ENCODE peak calls at places on chromosomes 3 and 15, in seven cellular contexts. One of them, this sample, is unnamed.
A peak's percentile ranks its signal among the peaks of the same experiment; 100 is the strongest.

GRCh38 chr3:113844622-113845222 is 6.1 kb downstream of the GRAMD1C start:
- ATAC-seq in upper lobe of left lung: peak; percentile 63
- ATAC-seq in HCT116: peak; percentile 72
- ATAC-seq in right cardiac atrium: no peak
- ATAC-seq in aorta: no peak
- ATAC-seq in left lung: peak; percentile 91
- ATAC-seq in pancreas: peak; percentile 91
- ATAC-seq in this sample: no peak

GRCh38 chr15:35289029-35289617 is 204.0 kb upstream of the NANOGP8 start:
- ATAC-seq in upper lobe of left lung: no peak
- ATAC-seq in HCT116: peak; percentile 52
- ATAC-seq in right cardiac atrium: peak; percentile 57
- ATAC-seq in aorta: peak; percentile 65
- ATAC-seq in left lung: peak; percentile 77
- ATAC-seq in pancreas: peak; percentile 89
- ATAC-seq in this sample: no peak

GRCh38 chr15:31360843-31361763 is 34.5 kb downstream of the KLF13 start:
- ATAC-seq in upper lobe of left lung: no peak
- ATAC-seq in HCT116: no peak
- ATAC-seq in right cardiac atrium: no peak
- ATAC-seq in aorta: no peak
- ATAC-seq in left lung: peak; percentile 38
- ATAC-seq in pancreas: peak; percentile 69
- ATAC-seq in this sample: no peak

GRCh38 chr15:89822030-89822429 is 7.4 kb upstream of the ANPEP start:
- ATAC-seq in upper lobe of left lung: no peak
- ATAC-seq in HCT116: peak; percentile 13
- ATAC-seq in right cardiac atrium: no peak
- ATAC-seq in aorta: no peak
- ATAC-seq in left lung: peak; percentile 15
- ATAC-seq in pancreas: no peak
- ATAC-seq in this sample: no peak

GRCh38 chr3:155031191-155031590 is 48.9 kb upstream of the MME start:
- ATAC-seq in upper lobe of left lung: no peak
- ATAC-seq in HCT116: no peak
- ATAC-seq in right cardiac atrium: no peak
- ATAC-seq in aorta: no peak
- ATAC-seq in left lung: no peak
- ATAC-seq in pancreas: no peak
- ATAC-seq in this sample: no peak

GRCh38 chr3:71987089-71987735 is 202.3 kb upstream of the PROK2 start:
- ATAC-seq in upper lobe of left lung: no peak
- ATAC-seq in HCT116: peak; percentile 74
- ATAC-seq in right cardiac atrium: no peak
- ATAC-seq in aorta: no peak
- ATAC-seq in left lung: peak; percentile 35
- ATAC-seq in pancreas: no peak
- ATAC-seq in this sample: no peak

GRCh38 chr3:159913712-159914414 is 74.8 kb upstream of the IL12A start:
- ATAC-seq in upper lobe of left lung: no peak
- ATAC-seq in HCT116: no peak
- ATAC-seq in right cardiac atrium: no peak
- ATAC-seq in aorta: no peak
- ATAC-seq in left lung: no peak
- ATAC-seq in pancreas: no peak
- ATAC-seq in this sample: no peak

GRCh38 chr3:11910971-11911531 is 64.4 kb upstream of the TAMM41 start:
- ATAC-seq in upper lobe of left lung: no peak
- ATAC-seq in HCT116: peak; percentile 36
- ATAC-seq in right cardiac atrium: peak; percentile 44
- ATAC-seq in aorta: no peak
- ATAC-seq in left lung: no peak
- ATAC-seq in pancreas: peak; percentile 14
- ATAC-seq in this sample: no peak

GRCh38 chr15:62079594-62079993 is 12.8 kb downstream of the C2CD4A start:
- ATAC-seq in upper lobe of left lung: no peak
- ATAC-seq in HCT116: no peak
- ATAC-seq in right cardiac atrium: no peak
- ATAC-seq in aorta: no peak
- ATAC-seq in left lung: no peak
- ATAC-seq in pancreas: no peak
- ATAC-seq in this sample: no peak

GRCh38 chr3:147384210-147385058 is 21.9 kb downstream of the ZIC4 start:
- ATAC-seq in upper lobe of left lung: peak; percentile 22
- ATAC-seq in HCT116: no peak
- ATAC-seq in right cardiac atrium: no peak
- ATAC-seq in aorta: no peak
- ATAC-seq in left lung: no peak
- ATAC-seq in pancreas: no peak
- ATAC-seq in this sample: no peak

GRCh38 chr3:147380996-147381376 is 25.4 kb downstream of the ZIC4 start:
- ATAC-seq in upper lobe of left lung: no peak
- ATAC-seq in HCT116: no peak
- ATAC-seq in right cardiac atrium: no peak
- ATAC-seq in aorta: no peak
- ATAC-seq in left lung: no peak
- ATAC-seq in pancreas: no peak
- ATAC-seq in this sample: no peak

GRCh38 chr3:147381610-147382009 is 24.7 kb downstream of the ZIC4 start:
- ATAC-seq in upper lobe of left lung: no peak
- ATAC-seq in HCT116: no peak
- ATAC-seq in right cardiac atrium: no peak
- ATAC-seq in aorta: no peak
- ATAC-seq in left lung: no peak
- ATAC-seq in pancreas: no peak
- ATAC-seq in this sample: no peak

GRCh38 chr3:147385059-147386012 is 21.0 kb downstream of the ZIC4 start:
- ATAC-seq in upper lobe of left lung: no peak
- ATAC-seq in HCT116: no peak
- ATAC-seq in right cardiac atrium: no peak
- ATAC-seq in aorta: no peak
- ATAC-seq in left lung: no peak
- ATAC-seq in pancreas: no peak
- ATAC-seq in this sample: no peak

GRCh38 chr3:147383617-147384016 is 22.7 kb downstream of the ZIC4 start:
- ATAC-seq in upper lobe of left lung: no peak
- ATAC-seq in HCT116: peak; percentile 78
- ATAC-seq in right cardiac atrium: no peak
- ATAC-seq in aorta: no peak
- ATAC-seq in left lung: no peak
- ATAC-seq in pancreas: no peak
- ATAC-seq in this sample: no peak
- H3K27me3 ChIP-seq in upper lobe of left lung: no peaks in the 10 kb centered on the region
- H3K27me3 ChIP-seq in HCT116: no peaks in the 10 kb centered on the region
- H3K27me3 ChIP-seq in right cardiac atrium: peaks cover 17% of the 10 kb centered on the region
- H3K27me3 ChIP-seq in aorta: no peaks in the 10 kb centered on the region
- H3K27me3 ChIP-seq in left lung: peaks cover 100% of the 10 kb centered on the region
- H3K27me3 ChIP-seq in pancreas: peaks cover 4% of the 10 kb centered on the region
- H3K27me3 ChIP-seq in this sample: peaks cover 100% of the 10 kb centered on the region

GRCh38 chr15:96342611-96343528 is 12.4 kb downstream of the NR2F2 start:
- ATAC-seq in upper lobe of left lung: no peak
- ATAC-seq in HCT116: no peak
- ATAC-seq in right cardiac atrium: no peak
- ATAC-seq in aorta: no peak
- ATAC-seq in left lung: no peak
- ATAC-seq in pancreas: no peak
- ATAC-seq in this sample: no peak
- H3K27me3 ChIP-seq in upper lobe of left lung: no peaks in the 10 kb centered on the region
- H3K27me3 ChIP-seq in HCT116: no peaks in the 10 kb centered on the region
- H3K27me3 ChIP-seq in right cardiac atrium: no peaks in the 10 kb centered on the region
- H3K27me3 ChIP-seq in aorta: no peaks in the 10 kb centered on the region
- H3K27me3 ChIP-seq in left lung: peaks cover 98% of the 10 kb centered on the region
- H3K27me3 ChIP-seq in pancreas: no peaks in the 10 kb centered on the region
- H3K27me3 ChIP-seq in this sample: no peaks in the 10 kb centered on the region

DNA sequence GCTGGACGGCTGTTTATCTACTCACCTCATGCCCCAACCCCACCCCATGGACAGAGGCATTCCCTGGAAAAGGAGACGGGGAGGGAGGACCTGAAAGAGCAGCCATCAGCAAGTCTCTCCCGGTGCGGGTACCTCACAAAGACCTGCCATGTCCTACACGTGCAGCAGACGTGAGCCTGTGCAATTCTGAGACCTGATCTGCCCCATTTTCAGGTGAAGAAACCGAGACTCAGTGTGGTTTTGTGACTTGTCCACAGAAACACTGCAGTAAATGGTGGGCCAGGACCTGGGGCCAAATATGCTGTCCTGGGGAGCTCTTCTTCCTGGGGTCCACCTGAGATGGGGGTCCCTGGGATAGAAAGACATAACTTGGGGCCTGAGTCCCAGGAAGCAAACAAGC is 137.0 kb upstream of the LINGO1 start:
- ATAC-seq in upper lobe of left lung: no peak
- ATAC-seq in HCT116: no peak
- ATAC-seq in right cardiac atrium: no peak
- ATAC-seq in aorta: no peak
- ATAC-seq in left lung: no peak
- ATAC-seq in pancreas: no peak
- ATAC-seq in this sample: no peak
- H3K27me3 ChIP-seq in upper lobe of left lung: no peaks in the 10 kb centered on the region
- H3K27me3 ChIP-seq in HCT116: no peaks in the 10 kb centered on the region
- H3K27me3 ChIP-seq in right cardiac atrium: no peaks in the 10 kb centered on the region
- H3K27me3 ChIP-seq in aorta: no peaks in the 10 kb centered on the region
- H3K27me3 ChIP-seq in left lung: peaks cover 46% of the 10 kb centered on the region
- H3K27me3 ChIP-seq in pancreas: no peaks in the 10 kb centered on the region
- H3K27me3 ChIP-seq in this sample: peaks cover 36% of the 10 kb centered on the region

GRCh38 chr15:55741592-55742497 is 1.1 kb downstream of the PRTG start:
- ATAC-seq in upper lobe of left lung: no peak
- ATAC-seq in HCT116: no peak
- ATAC-seq in right cardiac atrium: no peak
- ATAC-seq in aorta: no peak
- ATAC-seq in left lung: peak; percentile 24
- ATAC-seq in pancreas: peak; percentile 36
- ATAC-seq in this sample: no peak

GRCh38 chr15:55744026-55744655 is 1.2 kb upstream of the PRTG start:
- ATAC-seq in upper lobe of left lung: no peak
- ATAC-seq in HCT116: no peak
- ATAC-seq in right cardiac atrium: no peak
- ATAC-seq in aorta: no peak
- ATAC-seq in left lung: no peak
- ATAC-seq in pancreas: no peak
- ATAC-seq in this sample: no peak

GRCh38 chr15:55743615-55743978 is 645 bp upstream of the PRTG start:
- ATAC-seq in upper lobe of left lung: no peak
- ATAC-seq in HCT116: no peak
- ATAC-seq in right cardiac atrium: no peak
- ATAC-seq in aorta: no peak
- ATAC-seq in left lung: no peak
- ATAC-seq in pancreas: no peak
- ATAC-seq in this sample: no peak

GRCh38 chr15:55742498-55742926 is 440 bp downstream of the PRTG start:
- ATAC-seq in upper lobe of left lung: no peak
- ATAC-seq in HCT116: no peak
- ATAC-seq in right cardiac atrium: peak; percentile 63
- ATAC-seq in aorta: peak; percentile 40
- ATAC-seq in left lung: peak; percentile 41
- ATAC-seq in pancreas: peak; percentile 55
- ATAC-seq in this sample: peak; percentile 53

DNA sequence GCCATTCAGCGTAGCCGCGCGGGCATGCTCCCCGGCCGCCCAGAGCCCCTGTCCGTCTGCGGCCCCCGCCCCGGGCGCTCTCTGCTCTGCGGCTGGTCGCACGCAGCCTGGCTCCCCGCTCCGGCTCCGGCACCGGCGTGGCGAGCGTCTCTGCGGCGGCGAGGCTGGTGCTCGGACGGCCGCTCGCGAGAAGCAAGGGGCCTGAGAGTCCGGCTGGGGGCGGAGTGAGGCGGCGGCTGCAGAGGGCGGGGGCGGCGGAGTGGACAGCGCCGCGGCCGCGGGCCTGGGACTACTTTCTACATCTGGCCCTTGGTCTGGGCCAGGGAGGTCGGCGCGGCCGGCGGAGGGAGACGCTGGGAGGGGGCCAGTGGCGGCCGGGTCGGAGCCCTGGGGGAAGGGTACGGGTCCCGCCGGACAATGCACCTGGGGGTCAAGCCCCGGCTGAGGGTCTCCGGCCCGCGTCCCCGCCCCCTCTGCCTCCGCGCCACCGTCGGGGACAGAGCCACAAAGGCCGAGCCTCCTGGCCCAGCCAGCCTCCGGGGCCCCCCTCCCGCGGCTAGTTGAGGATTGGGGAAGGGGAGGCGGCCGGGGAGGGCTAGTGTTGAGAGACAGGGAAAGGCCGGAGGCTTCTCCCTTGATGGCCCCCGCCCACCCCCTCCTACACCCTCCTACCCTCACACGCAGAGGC is at the start of gene PRTG:
- ATAC-seq in upper lobe of left lung: peak; percentile 92
- ATAC-seq in HCT116: no peak
- ATAC-seq in right cardiac atrium: peak; percentile 96
- ATAC-seq in aorta: peak; percentile 94
- ATAC-seq in left lung: peak; percentile 95
- ATAC-seq in pancreas: peak; percentile 91
- ATAC-seq in this sample: peak; percentile 92
- H3K27me3 ChIP-seq in upper lobe of left lung: no peaks in the 10 kb centered on the region
- H3K27me3 ChIP-seq in HCT116: no peaks in the 10 kb centered on the region
- H3K27me3 ChIP-seq in right cardiac atrium: no peaks in the 10 kb centered on the region
- H3K27me3 ChIP-seq in aorta: no peaks in the 10 kb centered on the region
- H3K27me3 ChIP-seq in left lung: peaks cover 68% of the 10 kb centered on the region
- H3K27me3 ChIP-seq in pancreas: no peaks in the 10 kb centered on the region
- H3K27me3 ChIP-seq in this sample: peaks cover 49% of the 10 kb centered on the region

DNA sequence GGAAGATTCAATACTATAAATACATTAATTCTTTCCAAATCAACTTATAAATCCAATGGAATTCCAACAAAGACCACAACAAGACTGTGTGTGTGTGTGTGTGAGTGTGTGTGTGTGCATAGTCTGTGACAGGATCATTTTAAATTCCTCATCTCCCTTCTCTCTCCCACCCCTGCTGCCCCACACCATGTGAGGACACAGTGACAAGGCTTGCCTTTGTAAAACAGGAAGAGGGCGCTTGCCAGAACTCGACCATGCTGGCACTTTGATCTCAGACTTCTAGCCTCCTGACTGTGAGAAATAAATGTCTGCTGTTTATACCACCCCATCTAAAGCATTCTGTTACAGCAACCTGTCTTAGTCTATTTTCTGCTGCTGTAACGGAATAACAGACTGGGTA is 99.1 kb downstream of the NSMCE3 start:
- ATAC-seq in upper lobe of left lung: no peak
- ATAC-seq in HCT116: no peak
- ATAC-seq in right cardiac atrium: no peak
- ATAC-seq in aorta: no peak
- ATAC-seq in left lung: no peak
- ATAC-seq in pancreas: no peak
- ATAC-seq in this sample: no peak
- H3K27me3 ChIP-seq in upper lobe of left lung: no peaks in the 10 kb centered on the region
- H3K27me3 ChIP-seq in HCT116: peaks cover 41% of the 10 kb centered on the region
- H3K27me3 ChIP-seq in right cardiac atrium: no peaks in the 10 kb centered on the region
- H3K27me3 ChIP-seq in aorta: no peaks in the 10 kb centered on the region
- H3K27me3 ChIP-seq in left lung: no peaks in the 10 kb centered on the region
- H3K27me3 ChIP-seq in pancreas: no peaks in the 10 kb centered on the region
- H3K27me3 ChIP-seq in this sample: peaks cover 4% of the 10 kb centered on the region

GRCh38 chr15:88258021-88258641 is 1.6 kb upstream of the NTRK3 start:
- ATAC-seq in upper lobe of left lung: no peak
- ATAC-seq in HCT116: peak; percentile 66
- ATAC-seq in right cardiac atrium: no peak
- ATAC-seq in aorta: peak; percentile 61
- ATAC-seq in left lung: peak; percentile 70
- ATAC-seq in pancreas: no peak
- ATAC-seq in this sample: no peak
- H3K27me3 ChIP-seq in upper lobe of left lung: no peaks in the 10 kb centered on the region
- H3K27me3 ChIP-seq in HCT116: peaks cover 3% of the 10 kb centered on the region
- H3K27me3 ChIP-seq in right cardiac atrium: no peaks in the 10 kb centered on the region
- H3K27me3 ChIP-seq in aorta: no peaks in the 10 kb centered on the region
- H3K27me3 ChIP-seq in left lung: peaks cover 96% of the 10 kb centered on the region
- H3K27me3 ChIP-seq in pancreas: no peaks in the 10 kb centered on the region
- H3K27me3 ChIP-seq in this sample: peaks cover 87% of the 10 kb centered on the region

This sample was measured in gastroesophageal sphincter.